ENCODE peak calls at places on chromosomes 4 and X, in nine cellular contexts. Z, Y, T, E, P, F, G, Q and O are unnamed samples.
A peak's percentile ranks its signal among the peaks of the same experiment; 100 is the strongest.

GRCh38 chr4:123449362-123449761 is 52.8 kb downstream of the SPRY1 start:
- DNase-seq in Z (no peak), Y (no peak), T (no peak), E (no peak), P (no peak), F (no peak), G (no peak), Q (no peak), O (no peak)

GRCh38 chr4:15958562-15958961 is 4.4 kb downstream of the FGFBP2 start:
- DNase-seq in Z (no peak), Y (no peak), T (no peak), E (no peak), P (no peak), F (no peak), G (no peak), Q (no peak), O (no peak)

GRCh38 chr4:79757580-79757979 is 315.4 kb downstream of the ANTXR2 start:
- DNase-seq in Z (no peak), Y (no peak), T (no peak), E (no peak), P (no peak), F (no peak), G (no peak), Q (no peak), O (no peak)

GRCh38 chr4:40327340-40327739 is 7.8 kb upstream of the CHRNA9 start:
- DNase-seq in Z (no peak), Y (no peak), T (no peak), E (no peak), P (no peak), F (no peak), G (peak; percentile 42), Q (no peak), O (no peak)

GRCh38 chr4:15718465-15718864 is 15.6 kb downstream of the BST1 start:
- DNase-seq in Z (no peak), Y (no peak), T (no peak), E (no peak), P (no peak), F (no peak), G (no peak), Q (no peak), O (no peak)

GRCh38 chr4:145614235-145614615 is 5.0 kb upstream of the MMAA start:
- DNase-seq in Z (no peak), Y (no peak), T (no peak), E (no peak), P (no peak), F (no peak), G (no peak), Q (no peak), O (no peak)

GRCh38 chr4:3634281-3635089 is 102.3 kb upstream of the LRPAP1 start:
- DNase-seq in Z (no peak), Y (no peak), T (no peak), E (no peak), P (no peak), F (no peak), G (no peak), Q (no peak), O (no peak)

GRCh38 chrX:41010188-41010846 is 74.9 kb upstream of the USP9X start:
- DNase-seq in Z (no peak), Y (peak; percentile 22), T (peak; percentile 68), E (peak; percentile 19), P (peak; percentile 82), F (peak; percentile 84), G (peak; percentile 98), Q (no peak), O (peak; percentile 86)

GRCh38 chrX:44770111-44770510 is 73.7 kb upstream of the DUSP21 start:
- DNase-seq in Z (no peak), Y (no peak), T (no peak), E (no peak), P (no peak), F (no peak), G (peak; percentile 51), Q (no peak), O (no peak)

GRCh38 chrX:154441564-154441963 is 2.4 kb upstream of the FAM50A start:
- DNase-seq in Z (no peak), Y (no peak), T (no peak), E (no peak), P (no peak), F (no peak), G (no peak), Q (no peak), O (no peak)

GRCh38 chr4:85149656-85150055 is 183.2 kb upstream of the WDFY3 start:
- DNase-seq in Z (no peak), Y (no peak), T (peak; percentile 7), E (no peak), P (no peak), F (no peak), G (peak; percentile 69), Q (no peak), O (peak; percentile 9)

GRCh38 chr4:174193438-174194015 is 89.9 kb downstream of the FBXO8 start:
- DNase-seq in Z (no peak), Y (no peak), T (no peak), E (no peak), P (no peak), F (no peak), G (no peak), Q (no peak), O (no peak)

GRCh38 chrX:15512401-15512965 is 11.9 kb downstream of the BMX start:
- DNase-seq in Z (no peak), Y (no peak), T (no peak), E (no peak), P (no peak), F (no peak), G (peak; percentile 34), Q (no peak), O (no peak)

GRCh38 chrX:150767475-150768131 is 74.4 kb downstream of the MTMR1 start:
- DNase-seq in Z (no peak), Y (no peak), T (peak; percentile 85), E (peak; percentile 4), P (no peak), F (no peak), G (peak; percentile 91), Q (no peak), O (peak; percentile 48)

GRCh38 chrX:39973810-39974209 is 123.9 kb downstream of the BCOR start:
- DNase-seq in Z (no peak), Y (no peak), T (no peak), E (no peak), P (no peak), F (no peak), G (no peak), Q (no peak), O (no peak)

GRCh38 chrX:153549807-153550206 is 32.4 kb downstream of the ATP2B3 start:
- DNase-seq in Z (no peak), Y (no peak), T (no peak), E (no peak), P (no peak), F (no peak), G (no peak), Q (no peak), O (no peak)

GRCh38 chr4:174120446-174121142 is 162.9 kb downstream of the FBXO8 start:
- DNase-seq in Z (peak; percentile 73), Y (peak; percentile 17), T (peak; percentile 31), E (no peak), P (peak; percentile 51), F (peak; percentile 48), G (peak; percentile 91), Q (peak; percentile 62), O (peak; percentile 50)